ENCODE peak calls at places on chromosomes 13 and 19, in five cellular contexts. P is cardiac muscle cell, K is A549, J is nephron progenitor cell, L is epithelial cell of esophagus. I is an unnamed sample.

GRCh38 chr19:518292-519231 is 11.3 kb downstream of the TPGS1 start:
- DNase-seq in P (peak), K (no peak), J (peak), L (peak), I (no peak)

GRCh38 chr19:8552810-8553209 is 24.4 kb downstream of the MYO1F start:
- DNase-seq in P (peak), K (peak), J (no peak), L (no peak), I (no peak)

GRCh38 chr13:95745289-95745688 is 68.3 kb downstream of the DNAJC3 start:
- DNase-seq in P (no peak), K (no peak), J (no peak), L (peak), I (no peak)

GRCh38 chr19:3065675-3066357 is 3.5 kb upstream of the TLE5 start:
- DNase-seq in P (no peak), K (no peak), J (no peak), L (no peak), I (no peak)

GRCh38 chr13:110113284-110113764 is 193.6 kb downstream of the COL4A1 start:
- DNase-seq in P (peak), K (no peak), J (no peak), L (peak), I (no peak)

GRCh38 chr19:37817180-37817911 is 38.0 kb upstream of the ZNF573 start:
- DNase-seq in P (peak), K (no peak), J (peak), L (peak), I (peak)

GRCh38 chr19:6963937-6964336 is 57.3 kb downstream of the MBD3L2B start:
- DNase-seq in P (no peak), K (no peak), J (no peak), L (no peak), I (peak)

GRCh38 chr13:79628463-79628862 is 147.5 kb downstream of the NDFIP2 start:
- DNase-seq in P (no peak), K (no peak), J (no peak), L (no peak), I (no peak)

GRCh38 chr13:99585609-99586008 is 84.3 kb downstream of the TM9SF2 start:
- DNase-seq in P (peak), K (no peak), J (no peak), L (no peak), I (no peak)

GRCh38 chr19:47713046-47714021 is at the start of gene EHD2:
- DNase-seq in P (peak), K (peak), J (peak), L (peak), I (no peak)

GRCh38 chr13:94311893-94312292 is 167.6 kb downstream of the DCT start:
- DNase-seq in P (no peak), K (no peak), J (no peak), L (no peak), I (no peak)

GRCh38 chr19:7575426-7576040 is 20.1 kb upstream of the CAMSAP3 start:
- DNase-seq in P (no peak), K (no peak), J (no peak), L (peak), I (no peak)

GRCh38 chr13:63381078-63381859 is 1965.6 kb upstream of the PCDH20 start:
- DNase-seq in P (no peak), K (no peak), J (no peak), L (peak), I (no peak)

GRCh38 chr13:109402976-109403375 is 383.4 kb downstream of the IRS2 start:
- DNase-seq in P (no peak), K (no peak), J (no peak), L (no peak), I (no peak)

GRCh38 chr13:99617474-99618255 is 116.4 kb downstream of the TM9SF2 start:
- DNase-seq in P (peak), K (peak), J (peak), L (peak), I (no peak)

GRCh38 chr13:85261757-85262346 is 537.4 kb downstream of the SLITRK6 start:
- DNase-seq in P (peak), K (no peak), J (no peak), L (peak), I (no peak)

GRCh38 chr13:110633776-110634175 is 18.4 kb downstream of the NAXD start:
- DNase-seq in P (no peak), K (no peak), J (no peak), L (no peak), I (no peak)

GRCh38 chr13:110887242-110887954 is 27.5 kb downstream of the ANKRD10 start:
- DNase-seq in P (no peak), K (no peak), J (no peak), L (peak), I (no peak)

GRCh38 chr13:112069063-112069726 is 2.2 kb downstream of the SOX1 start:
- DNase-seq in P (no peak), K (no peak), J (peak), L (no peak), I (no peak)

GRCh38 chr13:103941506-103942148 is 875.4 kb upstream of the SLC10A2 start:
- DNase-seq in P (peak), K (no peak), J (no peak), L (peak), I (no peak)

GRCh38 chr19:54418030-54418929 is 3.0 kb downstream of the TTYH1 start:
- DNase-seq in P (peak), K (no peak), J (no peak), L (no peak), I (peak)

GRCh38 chr13:99766641-99767045 is 204.9 kb downstream of the ZIC5 start:
- DNase-seq in P (no peak), K (no peak), J (no peak), L (no peak), I (no peak)

GRCh38 chr13:41827507-41828213 is 133.2 kb downstream of the VWA8 start:
- DNase-seq in P (peak), K (peak), J (no peak), L (peak), I (no peak)

GRCh38 chr13:48585456-48585840 is 52.6 kb upstream of the RCBTB2 start:
- DNase-seq in P (peak), K (no peak), J (no peak), L (no peak), I (no peak)

GRCh38 chr19:38262585-38263268 is 1.6 kb upstream of the SPINT2 start:
- DNase-seq in P (no peak), K (no peak), J (no peak), L (no peak), I (no peak)

GRCh38 chr13:31433756-31434155 is 234.0 kb downstream of the B3GLCT start:
- DNase-seq in P (no peak), K (no peak), J (no peak), L (peak), I (no peak)

GRCh38 chr13:39381456-39381855 is 221.5 kb downstream of the LHFPL6 start:
- DNase-seq in P (no peak), K (no peak), J (no peak), L (no peak), I (no peak)

GRCh38 chr19:46812898-46813569 is 24.6 kb upstream of the SLC1A5 start:
- DNase-seq in P (no peak), K (no peak), J (peak), L (no peak), I (no peak)

GRCh38 chr13:113967729-113968462 is 6.0 kb downstream of the C13orf46 start:
- DNase-seq in P (no peak), K (no peak), J (no peak), L (no peak), I (no peak)

GRCh38 chr19:1566392-1567115 is 1.6 kb downstream of the MEX3D start:
- DNase-seq in P (peak), K (peak), J (peak), L (peak), I (no peak)

GRCh38 chr13:64457976-64458375 is 2772.2 kb downstream of the PCDH9 start:
- DNase-seq in P (peak), K (no peak), J (no peak), L (no peak), I (no peak)

GRCh38 chr19:29618434-29618833 is 12.4 kb downstream of the POP4 start:
- DNase-seq in P (no peak), K (no peak), J (no peak), L (no peak), I (no peak)

GRCh38 chr19:29618871-29619270 is 12.8 kb downstream of the POP4 start:
- DNase-seq in P (no peak), K (no peak), J (no peak), L (no peak), I (no peak)

GRCh38 chr19:29615891-29616425 is 9.9 kb downstream of the POP4 start:
- DNase-seq in P (no peak), K (no peak), J (no peak), L (no peak), I (no peak)

GRCh38 chr19:29616541-29616940 is 10.5 kb downstream of the POP4 start:
- DNase-seq in P (no peak), K (no peak), J (no peak), L (no peak), I (no peak)

GRCh38 chr19:29617336-29618266 is 11.5 kb downstream of the POP4 start:
- DNase-seq in P (no peak), K (no peak), J (no peak), L (no peak), I (no peak)
- TF ChIP-seq CTCF in P (no peak), K (no peak), J (no peak), L (no peak), I (no peak)

GRCh38 chr19:11887618-11888531 is at the start of gene ZNF69:
- DNase-seq in P (peak), K (no peak), J (peak), L (peak), I (peak)
- TF ChIP-seq CTCF in P (peak), K (no peak), J (no peak), L (no peak), I (no peak)

GRCh38 chr13:51599444-51600176 is 15.3 kb downstream of the WDFY2 start:
- DNase-seq in P (no peak), K (no peak), J (no peak), L (no peak), I (no peak)
- TF ChIP-seq CTCF in P (no peak), K (no peak), J (no peak), L (peak), I (no peak)

DNA sequence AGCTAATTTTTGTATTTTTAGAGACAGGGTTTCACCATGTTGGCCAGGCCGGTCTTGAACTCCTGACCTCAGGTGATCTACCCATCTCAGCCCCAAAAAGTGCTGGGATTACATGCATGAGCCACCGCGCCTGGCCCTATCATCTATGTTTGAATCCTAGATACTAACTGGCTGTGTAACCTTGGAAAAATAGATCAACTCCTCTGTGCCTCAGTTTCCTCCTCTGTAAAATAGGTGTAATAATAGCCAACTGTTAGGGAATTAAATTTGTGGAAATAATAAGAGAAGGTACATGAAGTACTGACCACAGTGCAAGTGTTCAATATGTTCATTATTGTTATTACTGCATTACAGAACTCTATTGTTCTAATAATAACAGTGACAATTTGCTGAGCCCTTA is 4.3 kb downstream of the SPTBN4 start:
- DNase-seq in P (no peak), K (no peak), J (no peak), L (no peak), I (no peak)
- TF ChIP-seq CTCF in P (no peak), K (no peak), J (no peak), L (no peak), I (no peak)

DNA sequence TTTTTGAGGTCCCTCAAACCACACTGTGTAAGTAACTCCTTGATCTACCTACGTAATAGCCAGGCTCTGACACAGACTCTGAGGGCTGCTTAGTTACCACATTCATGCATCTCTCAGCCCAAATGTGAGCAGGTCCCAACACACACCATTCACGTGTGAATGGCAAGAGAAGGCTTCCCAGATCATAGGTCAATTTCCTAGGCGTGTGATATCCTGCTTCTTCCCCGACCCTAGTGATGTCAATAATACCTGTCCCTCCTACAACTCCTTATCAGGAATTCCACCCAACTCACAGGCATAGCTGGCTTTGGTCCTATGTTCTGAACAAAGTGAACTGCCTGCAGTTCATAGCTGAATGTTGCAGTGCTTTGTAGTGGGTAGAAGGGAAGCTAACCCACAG is 334.5 kb downstream of the RFC3 start:
- DNase-seq in P (no peak), K (no peak), J (no peak), L (peak), I (no peak)
- TF ChIP-seq CTCF in P (no peak), K (no peak), J (no peak), L (no peak), I (no peak)

DNA sequence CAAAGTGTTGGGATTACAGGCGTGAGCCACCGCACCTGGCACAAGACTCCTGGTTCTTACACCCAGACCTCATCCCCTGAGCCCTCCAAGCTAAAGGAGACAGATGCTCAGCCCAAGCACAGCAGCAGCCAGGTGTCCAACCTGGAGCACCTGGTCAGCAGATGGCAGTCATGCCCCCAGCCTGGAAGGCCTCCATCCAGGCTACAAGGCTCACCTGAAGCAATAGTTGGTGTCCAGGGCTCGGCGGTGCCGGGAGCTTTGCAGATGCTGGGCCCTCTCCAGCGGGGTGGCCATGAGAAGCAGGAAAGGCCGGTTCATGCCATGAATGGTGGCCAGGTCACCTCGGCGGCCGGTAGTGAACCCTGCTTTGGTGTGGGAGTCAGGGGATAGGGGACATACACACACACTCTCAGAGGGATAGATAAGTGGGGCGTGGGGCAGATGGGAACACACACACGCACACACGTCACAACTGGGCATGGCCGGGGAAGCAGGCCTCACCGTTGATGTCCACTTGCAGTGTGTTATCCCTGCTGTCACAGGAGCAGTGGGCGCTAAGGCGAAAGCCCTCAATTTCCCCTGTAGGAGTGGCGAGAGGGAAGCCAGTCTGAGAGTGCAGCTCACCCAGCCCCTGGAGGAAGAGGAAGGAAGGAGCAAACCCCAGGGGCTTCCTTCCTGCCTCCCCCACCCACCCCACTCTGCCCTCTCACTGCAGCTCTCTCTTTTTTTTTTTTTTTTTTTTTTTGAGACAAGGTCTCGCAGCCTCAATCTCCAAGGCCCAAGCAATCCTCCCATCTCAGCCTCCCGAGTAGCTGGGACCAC is 11.8 kb downstream of the TGFB1 start:
- DNase-seq in P (no peak), K (no peak), J (no peak), L (no peak), I (no peak)
- TF ChIP-seq CTCF in P (no peak), K (no peak), J (no peak), L (no peak), I (no peak)

GRCh38 chr13:55263045-55263444 is 1877.7 kb upstream of the PRR20A start:
- DNase-seq in P (no peak), K (no peak), J (no peak), L (no peak), I (no peak)

GRCh38 chr13:55266644-55267043 is 1874.1 kb upstream of the PRR20A start:
- DNase-seq in P (no peak), K (no peak), J (no peak), L (no peak), I (no peak)
- TF ChIP-seq CTCF in P (no peak), K (no peak), J (no peak), L (no peak), I (no peak)

GRCh38 chr19:19966862-19967261 is 66.1 kb downstream of the ZNF93 start:
- DNase-seq in P (no peak), K (no peak), J (no peak), L (no peak), I (no peak)

DNA sequence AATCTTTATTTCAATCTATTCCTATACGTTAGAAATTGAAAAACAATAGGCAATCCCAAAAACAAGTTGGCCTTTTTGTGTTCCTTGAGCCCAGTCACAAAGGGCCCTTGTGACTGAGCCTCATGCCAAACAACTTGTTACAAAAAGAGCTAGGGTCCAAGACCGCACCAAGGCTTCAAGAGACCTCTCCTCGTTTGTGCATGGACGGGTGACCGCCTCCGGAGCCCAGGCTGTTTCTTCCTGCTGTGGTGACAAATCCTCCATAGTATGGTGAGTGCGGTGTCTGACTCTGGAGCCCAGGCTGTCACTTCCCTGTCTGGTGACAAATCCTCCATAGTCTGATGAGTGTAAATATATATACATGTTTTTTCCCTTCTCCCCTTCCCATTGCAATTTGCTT is 63.7 kb downstream of the ZNF93 start:
- DNase-seq in P (no peak), K (no peak), J (no peak), L (no peak), I (no peak)
- TF ChIP-seq CTCF in P (no peak), K (no peak), J (no peak), L (no peak), I (no peak)

DNA sequence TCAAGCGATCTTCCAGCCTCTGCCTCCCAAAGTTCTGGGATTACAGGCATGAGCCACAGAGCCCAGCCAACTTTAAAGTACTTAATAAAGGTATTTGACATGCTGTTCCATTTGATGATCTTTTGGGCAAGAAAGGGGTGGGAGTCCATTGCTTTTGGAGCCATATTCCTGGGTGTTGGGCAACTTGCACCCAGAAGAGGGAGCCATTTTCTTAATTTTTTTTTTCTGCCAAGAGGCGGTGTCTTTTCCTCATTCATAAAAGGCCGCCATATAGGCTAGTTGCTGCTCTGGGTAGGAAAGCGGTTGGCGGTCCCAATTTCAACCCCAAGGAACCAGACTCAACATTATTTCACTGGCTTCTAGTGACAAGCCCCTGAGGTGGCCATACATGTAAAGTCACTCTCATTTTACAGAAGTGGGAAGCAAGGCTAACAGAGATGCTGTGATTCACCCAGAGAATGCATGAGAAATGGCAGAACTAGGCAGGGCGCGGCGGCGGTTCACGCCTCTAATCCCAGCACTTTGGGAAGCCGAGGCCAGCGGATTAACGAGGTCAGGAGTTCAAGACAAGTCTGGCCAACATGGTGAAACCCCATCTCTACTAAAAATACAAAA is 139.6 kb downstream of the CACNA1A start:
- DNase-seq in P (peak), K (peak), J (peak), L (peak), I (no peak)
- TF ChIP-seq CTCF in P (peak), K (peak), J (peak), L (peak), I (no peak)

I was measured in natural killer cell.